ENCODE peak calls at places on chromosome 9, in nine cellular contexts. S, Z, P, V, K, E, L, D and M are unnamed samples.

GRCh38 chr9:98775831-98776441 is 20.4 kb downstream of the ANKS6 start:
- DNase-seq in E (no peak), K (no peak), Z (no peak), L (peak; percentile 81), V (peak; percentile 28), P (peak; percentile 50), D (peak; percentile 88), S (peak; percentile 34), M (peak; percentile 24)

GRCh38 chr9:114619205-114619758 is 8.2 kb downstream of the TMEM268 start:
- DNase-seq in Z (no peak), P (no peak), E (no peak), K (peak; percentile 66), L (no peak), V (no peak), S (no peak), D (no peak), M (no peak)

GRCh38 chr9:91285729-91286353 is 75.9 kb downstream of the AUH start:
- DNase-seq in S (no peak), L (peak; percentile 48), K (no peak), D (no peak), Z (no peak), V (no peak), E (no peak), P (no peak), M (no peak)

GRCh38 chr9:97415146-97415545 is 3.2 kb downstream of the TDRD7 start:
- DNase-seq in D (no peak), L (no peak), K (no peak), E (no peak), Z (no peak), S (no peak), V (no peak), P (no peak), M (no peak)

GRCh38 chr9:114501786-114502682 is 3.2 kb downstream of the WHRN start:
- DNase-seq in S (no peak), E (no peak), K (no peak), V (no peak), L (peak; percentile 60), D (peak; percentile 11), P (peak; percentile 80), Z (no peak), M (no peak)

GRCh38 chr9:133980864-133981588 is 11.1 kb downstream of the VAV2 start:
- DNase-seq in V (no peak), Z (no peak), L (no peak), E (no peak), P (no peak), S (no peak), K (no peak), D (no peak), M (no peak)

GRCh38 chr9:128894764-128895163 is 12.8 kb downstream of the LRRC8A start:
- DNase-seq in S (no peak), L (no peak), D (no peak), E (no peak), Z (no peak), K (no peak), V (no peak), P (no peak), M (no peak)

GRCh38 chr9:76603448-76603895 is 144.5 kb downstream of the GCNT1 start:
- DNase-seq in D (no peak), L (peak; percentile 86), V (no peak), E (no peak), Z (no peak), K (no peak), S (no peak), P (no peak), M (no peak)

GRCh38 chr9:22050924-22051323 is 41.8 kb upstream of the CDKN2B start:
- DNase-seq in Z (no peak), K (no peak), P (no peak), E (no peak), V (peak; percentile 33), S (no peak), D (no peak), L (no peak), M (no peak)

GRCh38 chr9:80839821-80840670 is 849.3 kb downstream of the TLE1 start:
- DNase-seq in D (peak; percentile 40), Z (no peak), V (no peak), L (no peak), P (no peak), K (no peak), E (no peak), S (no peak), M (no peak)

GRCh38 chr9:36192196-36192595 is 1.5 kb downstream of the CLTA start:
- DNase-seq in L (peak; percentile 32), S (no peak), P (no peak), E (no peak), V (no peak), K (no peak), D (no peak), Z (no peak), M (no peak)

GRCh38 chr9:109107402-109108240 is 12.1 kb downstream of the TMEM245 start:
- DNase-seq in L (peak; percentile 62), E (no peak), P (no peak), S (no peak), Z (no peak), D (no peak), V (no peak), K (no peak), M (peak; percentile 61)

GRCh38 chr9:116435706-116436105 is 251.4 kb upstream of the TRIM32 start:
- DNase-seq in P (no peak), V (no peak), K (no peak), S (no peak), E (no peak), L (no peak), Z (no peak), D (no peak), M (no peak)

GRCh38 chr9:136219276-136219675 is 14.3 kb upstream of the LHX3 start:
- DNase-seq in V (no peak), E (no peak), K (no peak), L (peak; percentile 65), S (no peak), D (peak; percentile 99), P (no peak), Z (no peak), M (no peak)

GRCh38 chr9:117334101-117334500 is 80.8 kb downstream of the ASTN2 start:
- DNase-seq in S (no peak), D (no peak), L (no peak), E (no peak), V (no peak), Z (no peak), P (peak; percentile 12), K (no peak), M (no peak)

GRCh38 chr9:136023401-136024225 is 62.4 kb upstream of the UBAC1 start:
- DNase-seq in L (peak; percentile 78), D (no peak), K (no peak), E (no peak), Z (peak; percentile 78), V (no peak), S (no peak), P (no peak), M (no peak)

GRCh38 chr9:38278457-38278856 is 114.0 kb upstream of the ALDH1B1 start:
- DNase-seq in K (no peak), S (peak; percentile 48), P (no peak), L (no peak), V (no peak), Z (no peak), D (no peak), E (no peak), M (no peak)

GRCh38 chr9:69936427-69936826 is 107.2 kb upstream of the MAMDC2 start:
- DNase-seq in S (no peak), K (no peak), L (peak; percentile 82), V (no peak), D (no peak), Z (no peak), P (no peak), E (no peak), M (no peak)

GRCh38 chr9:122056484-122056883 is 36.6 kb downstream of the TTLL11 start:
- DNase-seq in K (no peak), L (no peak), E (no peak), P (no peak), D (no peak), V (no peak), S (no peak), Z (no peak), M (no peak)

GRCh38 chr9:98532147-98532546 is 176.6 kb downstream of the GABBR2 start:
- DNase-seq in S (no peak), Z (no peak), K (no peak), E (no peak), L (no peak), V (no peak), P (no peak), D (no peak), M (no peak)

GRCh38 chr9:135707449-135708138 is 5.6 kb downstream of the KCNT1 start:
- DNase-seq in V (no peak), E (no peak), L (no peak), K (no peak), Z (no peak), P (no peak), D (peak; percentile 48), S (no peak), M (no peak)

GRCh38 chr9:32703635-32704034 is 68.2 kb upstream of the TAF1L start:
- DNase-seq in E (no peak), S (no peak), V (no peak), D (peak; percentile 27), P (no peak), L (no peak), K (no peak), Z (no peak), M (no peak)

GRCh38 chr9:127192744-127193143 is 70.3 kb upstream of the ANGPTL2 start:
- DNase-seq in K (no peak), V (no peak), Z (no peak), L (no peak), D (no peak), S (no peak), P (no peak), E (no peak), M (no peak)

GRCh38 chr9:113918697-113919390 is 42.7 kb downstream of the ZNF618 start:
- DNase-seq in E (no peak), K (no peak), V (no peak), L (no peak), Z (no peak), D (no peak), P (no peak), S (no peak), M (no peak)

GRCh38 chr9:37565661-37566618 is 10.2 kb downstream of the FBXO10 start:
- DNase-seq in E (no peak), V (no peak), P (no peak), K (no peak), D (no peak), S (no peak), Z (no peak), L (no peak), M (no peak)

GRCh38 chr9:126531591-126531990 is 82.1 kb upstream of the LMX1B start:
- DNase-seq in D (no peak), L (no peak), K (no peak), E (no peak), V (no peak), P (no peak), S (no peak), Z (no peak), M (no peak)

GRCh38 chr9:17962747-17963146 is 383.9 kb downstream of the SH3GL2 start:
- DNase-seq in V (no peak), S (peak; percentile 35), E (no peak), K (no peak), Z (peak; percentile 16), D (no peak), P (no peak), L (no peak), M (no peak)